ENCODE peak calls at places on chromosomes 11 and 22, in nine cellular contexts. N, A, I, Z, X, P, C, H and R are unnamed samples.

GRCh38 chr11:119415517-119415916 is 7.5 kb downstream of the THY1 start:
- DNase-seq in N (no peak), A (peak), I (no peak), Z (no peak), X (no peak), P (no peak), C (no peak), H (no peak), R (no peak)

GRCh38 chr11:59261150-59261549 is 48.4 kb upstream of the MPEG1 start:
- DNase-seq in N (no peak), A (no peak), I (no peak), Z (no peak), X (no peak), P (no peak), C (no peak), H (no peak), R (no peak)

GRCh38 chr11:129230006-129230405 is 37.9 kb upstream of the ARHGAP32 start:
- DNase-seq in N (peak), A (no peak), I (peak), Z (peak), X (peak), P (no peak), C (no peak), H (no peak), R (peak)

GRCh38 chr22:45548991-45549736 is 46.5 kb downstream of the FBLN1 start:
- DNase-seq in N (no peak), A (no peak), I (peak), Z (peak), X (peak), P (peak), C (peak), H (peak), R (peak)

GRCh38 chr22:26785942-26786341 is 128.6 kb downstream of the MIAT start:
- DNase-seq in N (no peak), A (no peak), I (no peak), Z (no peak), X (no peak), P (no peak), C (no peak), H (no peak), R (no peak)

GRCh38 chr11:16809901-16810668 is 71.6 kb downstream of the C11orf58 start:
- DNase-seq in N (peak), A (no peak), I (peak), Z (peak), X (peak), P (no peak), C (peak), H (no peak), R (no peak)

GRCh38 chr22:45683680-45684079 is 12.0 kb downstream of the ATXN10 start:
- DNase-seq in N (no peak), A (no peak), I (no peak), Z (no peak), X (no peak), P (no peak), C (no peak), H (no peak), R (no peak)

GRCh38 chr11:17528181-17528691 is 16.0 kb downstream of the USH1C start:
- DNase-seq in N (peak), A (peak), I (peak), Z (peak), X (peak), P (no peak), C (no peak), H (peak), R (peak)

GRCh38 chr11:10371926-10372641 is 67.2 kb downstream of the ADM start:
- DNase-seq in N (peak), A (no peak), I (no peak), Z (no peak), X (peak), P (no peak), C (no peak), H (no peak), R (no peak)

GRCh38 chr22:39600491-39601179 is 30.1 kb downstream of the CACNA1I start:
- DNase-seq in N (no peak), A (no peak), I (no peak), Z (no peak), X (no peak), P (no peak), C (no peak), H (no peak), R (no peak)

GRCh38 chr11:3984896-3985295 is 109.7 kb upstream of the RRM1 start:
- DNase-seq in N (no peak), A (peak), I (no peak), Z (peak), X (peak), P (no peak), C (no peak), H (no peak), R (peak)

GRCh38 chr11:8086001-8086479 is 5.0 kb downstream of the TUB start:
- DNase-seq in N (no peak), A (no peak), I (peak), Z (peak), X (peak), P (no peak), C (peak), H (no peak), R (no peak)

GRCh38 chr11:62921573-62922188 is 518 bp upstream of the CHRM1 start:
- DNase-seq in N (peak), A (no peak), I (peak), Z (peak), X (no peak), P (no peak), C (no peak), H (peak), R (no peak)

GRCh38 chr22:22478450-22478849 is 30.1 kb downstream of the ZNF280B start:
- DNase-seq in N (no peak), A (no peak), I (no peak), Z (no peak), X (no peak), P (no peak), C (no peak), H (no peak), R (no peak)

GRCh38 chr11:129950319-129951034 is 52.2 kb downstream of the PRDM10 start:
- DNase-seq in N (no peak), A (no peak), I (peak), Z (peak), X (peak), P (no peak), C (peak), H (peak), R (peak)

GRCh38 chr11:134843735-134844134 is 431.7 kb upstream of the B3GAT1 start:
- DNase-seq in N (no peak), A (no peak), I (no peak), Z (no peak), X (no peak), P (no peak), C (no peak), H (no peak), R (no peak)

GRCh38 chr11:3220521-3221407 is 2.2 kb upstream of the MRGPRG start:
- DNase-seq in N (no peak), A (peak), I (no peak), Z (no peak), X (no peak), P (no peak), C (no peak), H (peak), R (no peak)

GRCh38 chr11:12592283-12592682 is 81.9 kb upstream of the TEAD1 start:
- DNase-seq in N (no peak), A (no peak), I (no peak), Z (no peak), X (no peak), P (no peak), C (no peak), H (no peak), R (no peak)

GRCh38 chr11:126331286-126331685 is 24.2 kb upstream of the ST3GAL4 start:
- DNase-seq in N (no peak), A (no peak), I (no peak), Z (no peak), X (no peak), P (no peak), C (no peak), H (no peak), R (no peak)

GRCh38 chr11:12160680-12161079 is 50.3 kb downstream of the MICAL2 start:
- DNase-seq in N (no peak), A (no peak), I (no peak), Z (peak), X (no peak), P (no peak), C (peak), H (no peak), R (peak)

GRCh38 chr11:86743223-86744118 is 56.9 kb upstream of the PRSS23 start:
- DNase-seq in N (peak), A (no peak), I (peak), Z (peak), X (peak), P (peak), C (peak), H (peak), R (peak)

GRCh38 chr11:19421134-19421533 is 180.4 kb upstream of the E2F8 start:
- DNase-seq in N (no peak), A (no peak), I (no peak), Z (no peak), X (no peak), P (no peak), C (no peak), H (no peak), R (no peak)

GRCh38 chr22:26131755-26132154 is 37.5 kb upstream of the SEZ6L start:
- DNase-seq in N (no peak), A (no peak), I (no peak), Z (no peak), X (no peak), P (no peak), C (no peak), H (no peak), R (no peak)

GRCh38 chr11:118353084-118353710 is 6.2 kb upstream of the UBE4A start:
- DNase-seq in N (peak), A (no peak), I (peak), Z (peak), X (peak), P (no peak), C (no peak), H (no peak), R (peak)

GRCh38 chr11:76759517-76759916 is 23.6 kb upstream of the TSKU start:
- DNase-seq in N (no peak), A (no peak), I (no peak), Z (no peak), X (no peak), P (no peak), C (no peak), H (no peak), R (no peak)

GRCh38 chr11:48073031-48073861 is 92.9 kb downstream of the PTPRJ start:
- DNase-seq in N (no peak), A (no peak), I (no peak), Z (no peak), X (no peak), P (no peak), C (no peak), H (no peak), R (no peak)

GRCh38 chr22:27197071-27197470 is 539.7 kb downstream of the MIAT start:
- DNase-seq in N (no peak), A (no peak), I (no peak), Z (no peak), X (no peak), P (no peak), C (no peak), H (no peak), R (no peak)

GRCh38 chr22:23939017-23939357 is 22.0 kb downstream of the GSTT2B start:
- DNase-seq in N (no peak), A (no peak), I (no peak), Z (no peak), X (no peak), P (no peak), C (no peak), H (no peak), R (no peak)
- H3K9ac ChIP-seq in N (no peak), A (no peak), I (no peak), Z (no peak), X (no peak), P (no peak), C (no peak), H (no peak), R (no peak)

GRCh38 chr22:20021196-20022181 is 579 bp downstream of the TANGO2 start:
- DNase-seq in N (peak), A (no peak), I (peak), Z (peak), X (peak), P (no peak), C (peak), H (peak), R (peak)

GRCh38 chr22:20017622-20017958 is 967 bp upstream of the ARVCF start:
- DNase-seq in N (no peak), A (no peak), I (no peak), Z (no peak), X (no peak), P (no peak), C (no peak), H (no peak), R (no peak)

GRCh38 chr22:20018001-20018400 is 1.4 kb upstream of the ARVCF start:
- DNase-seq in N (no peak), A (no peak), I (no peak), Z (no peak), X (no peak), P (no peak), C (no peak), H (no peak), R (no peak)

GRCh38 chr22:20020533-20021195 is at the start of gene TANGO2:
- DNase-seq in N (peak), A (peak), I (peak), Z (peak), X (peak), P (peak), C (peak), H (peak), R (peak)

DNA sequence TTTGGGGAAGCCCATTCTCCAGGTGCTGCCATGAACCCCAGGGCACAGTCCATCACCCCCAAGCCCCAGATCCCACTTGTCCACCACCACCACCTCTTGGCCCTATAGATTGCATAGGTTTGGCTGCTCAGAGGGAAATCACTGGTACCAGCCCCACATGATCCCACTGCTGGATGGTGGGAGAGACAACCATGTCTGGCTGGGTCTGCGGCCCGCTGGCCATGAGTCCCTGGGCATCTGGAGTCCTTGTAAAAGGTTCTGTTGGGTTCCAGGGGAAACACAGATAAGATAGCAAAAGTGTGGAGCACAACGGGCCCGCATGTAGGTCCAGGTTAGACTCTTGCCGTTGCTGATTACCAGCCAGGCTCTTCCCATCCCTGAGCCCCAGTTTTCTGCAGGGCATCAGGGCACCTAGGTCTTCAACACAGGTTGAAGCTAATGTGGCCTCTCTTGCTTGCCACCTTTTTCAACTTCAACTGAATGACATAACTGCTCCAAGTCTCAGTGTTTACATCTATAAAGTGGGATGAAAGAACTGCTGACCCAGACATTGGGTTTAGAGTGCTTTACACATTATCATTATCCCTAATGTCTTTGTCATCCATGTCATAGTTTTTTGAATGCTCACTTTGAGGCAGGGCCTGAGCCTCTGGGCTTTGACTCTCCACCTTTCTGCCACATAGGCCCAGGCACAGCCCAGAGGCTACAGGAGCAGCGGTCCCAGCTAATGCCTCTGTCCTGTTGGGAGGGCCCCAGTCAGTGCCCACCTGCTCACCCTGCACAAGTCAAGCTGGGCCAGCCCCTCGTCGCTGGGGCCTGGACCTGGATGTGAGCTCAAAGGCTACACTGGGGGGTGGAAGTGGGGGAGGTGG is 1.0 kb upstream of the TANGO2 start:
- DNase-seq in N (no peak), A (no peak), I (no peak), Z (no peak), X (no peak), P (no peak), C (no peak), H (no peak), R (no peak)
- H3K9ac ChIP-seq in N (peak), A (no peak), I (peak), Z (peak), X (no peak), P (peak), C (no peak), H (peak), R (peak)

GRCh38 chr11:112616292-112617088 is 344.7 kb upstream of the NCAM1 start:
- DNase-seq in N (no peak), A (no peak), I (no peak), Z (no peak), X (no peak), P (no peak), C (no peak), H (no peak), R (no peak)

GRCh38 chr11:112619106-112619505 is 342.1 kb upstream of the NCAM1 start:
- DNase-seq in N (no peak), A (no peak), I (no peak), Z (no peak), X (no peak), P (no peak), C (no peak), H (no peak), R (no peak)

GRCh38 chr11:112617977-112618829 is 343.0 kb upstream of the NCAM1 start:
- DNase-seq in N (no peak), A (no peak), I (no peak), Z (no peak), X (no peak), P (no peak), C (no peak), H (no peak), R (no peak)

GRCh38 chr11:112615238-112615637 is 346.0 kb upstream of the NCAM1 start:
- DNase-seq in N (no peak), A (no peak), I (no peak), Z (no peak), X (no peak), P (no peak), C (no peak), H (no peak), R (no peak)

GRCh38 chr11:112617089-112617407 is 344.2 kb upstream of the NCAM1 start:
- DNase-seq in N (no peak), A (no peak), I (no peak), Z (no peak), X (no peak), P (no peak), C (no peak), H (no peak), R (no peak)
- H3K9ac ChIP-seq in N (no peak), A (no peak), I (no peak), Z (no peak), X (no peak), P (no peak), C (no peak), H (no peak), R (no peak)

GRCh38 chr11:31818874-31819331 is 7.8 kb upstream of the PAX6 start:
- DNase-seq in N (no peak), A (peak), I (no peak), Z (no peak), X (no peak), P (no peak), C (no peak), H (no peak), R (no peak)
- H3K9ac ChIP-seq in N (no peak), A (no peak), I (no peak), Z (no peak), X (no peak), P (no peak), C (no peak), H (no peak), R (no peak)

GRCh38 chr11:44307340-44308099 is 2.4 kb downstream of the ALX4 start:
- DNase-seq in N (peak), A (no peak), I (no peak), Z (no peak), X (no peak), P (no peak), C (no peak), H (no peak), R (no peak)
- H3K9ac ChIP-seq in N (no peak), A (no peak), I (no peak), Z (no peak), X (no peak), P (no peak), C (no peak), H (no peak), R (no peak)